ENCODE peak calls at places on chromosomes 7 and 10, in ten cellular contexts. N is cardiac muscle cell; S is CD4-positive, CD25-positive, alpha-beta regulatory T cell; Y is foreskin fibroblast; Z is CD8-positive, alpha-beta T cell; V is mammary epithelial cell; C is mucosa of descending colon; F is psoas muscle; A is colonic mucosa; W is cardiac fibroblast. Q is an unnamed sample.

GRCh38 chr10:970311-971149 is 17.7 kb upstream of the GTPBP4 start:
- DNase-seq in N (no peak), S (no peak), Y (peak; percentile 69), Z (no peak), V (no peak), C (no peak), F (peak; percentile 58), A (peak; percentile 27), W (peak; percentile 8), Q (no peak)

GRCh38 chr10:102656026-102656425 is 11.7 kb downstream of the TRIM8 start:
- DNase-seq in N (no peak), S (no peak), Y (no peak), Z (no peak), V (no peak), C (no peak), F (no peak), A (no peak), W (no peak), Q (no peak)

GRCh38 chr7:1844336-1844955 is 174.4 kb downstream of the ELFN1 start:
- DNase-seq in N (no peak), S (no peak), Y (peak; percentile 8), Z (peak; percentile 17), V (no peak), C (peak; percentile 41), F (peak; percentile 45), A (no peak), W (no peak), Q (no peak)

GRCh38 chr10:125016611-125017202 is 74.8 kb downstream of the ZRANB1 start:
- DNase-seq in N (no peak), S (no peak), Y (peak; percentile 72), Z (no peak), V (no peak), C (peak; percentile 62), F (peak; percentile 89), A (no peak), W (peak; percentile 76), Q (peak; percentile 28)

GRCh38 chr7:8155836-8156235 is 106.1 kb downstream of the ICA1 start:
- DNase-seq in N (no peak), S (no peak), Y (no peak), Z (no peak), V (no peak), C (no peak), F (no peak), A (no peak), W (no peak), Q (no peak)

GRCh38 chr10:7435674-7436073 is 24.8 kb upstream of the SFMBT2 start:
- DNase-seq in N (no peak), S (no peak), Y (no peak), Z (no peak), V (no peak), C (no peak), F (no peak), A (no peak), W (no peak), Q (no peak)

GRCh38 chr10:35335133-35335532 is 1.2 kb upstream of the CCNY start:
- DNase-seq in N (no peak), S (no peak), Y (peak; percentile 27), Z (no peak), V (peak; percentile 46), C (no peak), F (no peak), A (peak; percentile 22), W (no peak), Q (no peak)

GRCh38 chr10:45440511-45441062 is 66.6 kb downstream of the ALOX5 start:
- DNase-seq in N (no peak), S (no peak), Y (no peak), Z (no peak), V (no peak), C (no peak), F (no peak), A (peak; percentile 11), W (no peak), Q (no peak)

GRCh38 chr7:26657139-26657753 is 207.1 kb downstream of the SKAP2 start:
- DNase-seq in N (peak; percentile 27), S (no peak), Y (no peak), Z (no peak), V (no peak), C (no peak), F (no peak), A (no peak), W (no peak), Q (no peak)

GRCh38 chr10:45198596-45199379 is 116.6 kb downstream of the OR13A1 start:
- DNase-seq in N (no peak), S (no peak), Y (no peak), Z (no peak), V (no peak), C (no peak), F (peak; percentile 42), A (no peak), W (no peak), Q (no peak)

GRCh38 chr7:39465055-39465929 is 100.9 kb upstream of the YAE1 start:
- DNase-seq in N (peak; percentile 75), S (peak; percentile 8), Y (peak; percentile 71), Z (peak; percentile 27), V (peak; percentile 39), C (no peak), F (no peak), A (peak; percentile 51), W (peak; percentile 75), Q (peak; percentile 25)

GRCh38 chr7:904847-905246 is 28.5 kb downstream of the GET4 start:
- DNase-seq in N (no peak), S (no peak), Y (no peak), Z (no peak), V (no peak), C (no peak), F (no peak), A (no peak), W (peak; percentile 60), Q (no peak)

GRCh38 chr10:2081501-2081900 is 344.2 kb upstream of the ADARB2 start:
- DNase-seq in N (no peak), S (no peak), Y (no peak), Z (no peak), V (no peak), C (no peak), F (no peak), A (no peak), W (no peak), Q (no peak)

GRCh38 chr10:46220187-46220586 is 66.6 kb upstream of the ANTXRL start:
- DNase-seq in N (no peak), S (no peak), Y (no peak), Z (no peak), V (no peak), C (no peak), F (no peak), A (no peak), W (no peak), Q (no peak)

GRCh38 chr7:112789453-112789823 is 755 bp downstream of the TMEM168 start:
- DNase-seq in N (no peak), S (no peak), Y (no peak), Z (no peak), V (no peak), C (no peak), F (no peak), A (no peak), W (no peak), Q (no peak)

GRCh38 chr10:20630092-20630643 is 266.9 kb downstream of the NEBL start:
- DNase-seq in N (no peak), S (no peak), Y (no peak), Z (no peak), V (peak; percentile 84), C (no peak), F (no peak), A (no peak), W (no peak), Q (no peak)

GRCh38 chr7:46651561-46652088 is 730.6 kb upstream of the IGFBP3 start:
- DNase-seq in N (peak; percentile 9), S (no peak), Y (no peak), Z (no peak), V (peak; percentile 98), C (no peak), F (no peak), A (peak; percentile 35), W (no peak), Q (no peak)
- H3K4me3 ChIP-seq in N (no peak overlapping the region), S (no peak overlapping the region), Y (no peak overlapping the region), Z (no peak overlapping the region), V (no peak overlapping the region), C (no peak overlapping the region), F (no peak overlapping the region), A (no peak overlapping the region), W (no peak overlapping the region), Q (no peak overlapping the region)

DNA sequence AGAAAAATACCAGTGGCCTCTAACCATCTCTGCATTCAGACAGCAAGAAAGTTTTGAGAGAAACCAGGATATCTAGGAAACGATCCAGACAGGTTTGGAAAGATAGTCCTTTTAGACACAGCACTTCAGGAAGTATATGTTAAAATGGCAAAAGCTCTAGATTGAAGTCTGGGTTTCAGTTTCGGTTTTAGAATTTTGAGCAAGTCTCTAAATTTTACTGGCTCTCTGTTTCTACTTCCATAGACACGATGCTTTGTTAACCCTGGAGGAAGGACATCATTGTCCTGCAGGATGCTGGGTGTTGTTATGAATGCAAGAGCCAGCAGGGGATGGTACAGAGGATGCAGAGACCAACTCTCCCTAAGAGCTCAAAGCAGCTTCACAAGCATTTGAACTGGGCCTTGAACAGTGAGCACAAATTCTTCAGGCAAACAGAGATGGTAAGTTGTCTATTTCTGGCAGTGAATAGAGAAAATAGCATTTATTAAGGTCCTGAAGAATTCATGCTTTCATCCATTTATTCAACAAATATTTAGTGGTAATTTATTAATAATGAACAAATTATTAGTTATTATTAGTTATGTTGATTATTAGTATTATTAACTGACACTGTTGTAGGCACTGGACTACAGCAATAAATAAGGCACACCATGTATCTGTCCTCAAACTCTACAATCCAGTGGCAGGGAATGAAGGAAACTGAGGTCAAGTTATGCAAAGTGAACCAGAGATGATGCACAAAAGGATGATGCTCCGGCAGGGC is 152.7 kb upstream of the NRP1 start:
- DNase-seq in N (no peak), S (peak; percentile 10), Y (peak; percentile 37), Z (no peak), V (no peak), C (no peak), F (no peak), A (no peak), W (peak; percentile 35), Q (no peak)
- H3K4me3 ChIP-seq in N (no peak overlapping the region), S (peak overlapping the region; percentile 70), Y (no peak overlapping the region), Z (peak overlapping the region; percentile 20), V (no peak overlapping the region), C (no peak overlapping the region), F (no peak overlapping the region), A (no peak overlapping the region), W (no peak overlapping the region), Q (no peak overlapping the region)

GRCh38 chr10:80144302-80145131 is 12.0 kb downstream of the PLAC9 start:
- DNase-seq in N (no peak), S (peak; percentile 34), Y (no peak), Z (peak; percentile 48), V (no peak), C (peak; percentile 79), F (peak; percentile 65), A (peak; percentile 72), W (no peak), Q (no peak)
- H3K4me3 ChIP-seq in N (no peak overlapping the region), S (peak overlapping the region; percentile 45), Y (no peak overlapping the region), Z (peak overlapping the region; percentile 51), V (peak overlapping the region; percentile 5), C (no peak overlapping the region), F (peak overlapping the region; percentile 15), A (no peak overlapping the region), W (no peak overlapping the region), Q (no peak overlapping the region)

DNA sequence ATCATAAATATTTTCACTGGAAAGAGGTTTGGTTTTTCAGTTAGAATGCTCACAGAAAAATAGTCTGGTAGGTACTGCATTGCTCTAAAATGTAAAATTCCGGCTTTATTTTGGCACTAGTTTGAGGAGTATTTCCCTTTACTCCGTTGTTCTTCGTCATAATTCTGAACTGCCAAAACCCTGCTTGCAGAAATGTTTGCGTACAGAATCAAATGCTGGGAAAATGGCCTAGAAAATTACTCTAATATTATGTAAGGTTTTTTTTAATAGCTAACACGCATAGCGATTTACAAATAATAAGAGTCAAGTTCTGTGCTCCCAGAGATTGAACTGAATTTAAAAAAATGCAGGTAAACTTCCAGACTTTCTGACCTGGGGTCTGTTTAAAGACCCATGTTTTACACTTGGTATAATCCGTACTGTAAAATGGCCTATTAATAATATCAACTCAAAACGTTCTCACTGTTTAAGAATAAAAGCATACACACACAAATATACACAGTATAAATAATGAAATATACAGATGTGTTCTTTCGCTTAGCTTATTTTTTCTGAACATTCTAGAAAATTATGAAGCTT is 23.6 kb upstream of the ANLN start:
- DNase-seq in N (no peak), S (no peak), Y (no peak), Z (no peak), V (no peak), C (no peak), F (no peak), A (no peak), W (no peak), Q (no peak)
- H3K4me3 ChIP-seq in N (peak overlapping the region; percentile 91), S (peak overlapping the region; percentile 56), Y (peak overlapping the region; percentile 53), Z (peak overlapping the region; percentile 65), V (peak overlapping the region; percentile 75), C (no peak overlapping the region), F (peak overlapping the region; percentile 90), A (peak overlapping the region; percentile 65), W (no peak overlapping the region), Q (peak overlapping the region; percentile 64)